ENCODE peak calls at places on chromosomes 6 and 20, in six cellular contexts. D is GM23338, F is neural progenitor cell, H is PC-3, L is hepatocyte, W is HCT116. A is an unnamed sample.

GRCh38 chr6:170367241-170367640 is 60.7 kb downstream of the FAM120B start:
- DNase-seq in F (no peak), W (no peak), D (no peak), L (no peak), H (no peak), A (no peak)

GRCh38 chr6:89132087-89132486 is 13.8 kb upstream of the PM20D2 start:
- DNase-seq in L (no peak), H (peak; percentile 1), D (no peak), W (no peak), F (no peak), A (no peak)

GRCh38 chr6:169864148-169865030 is 113.0 kb downstream of the ERMARD start:
- DNase-seq in F (no peak), D (no peak), W (no peak), H (no peak), L (no peak), A (no peak)

GRCh38 chr6:63643862-63644261 is 8.3 kb downstream of the PHF3 start:
- DNase-seq in D (peak; percentile 60), H (no peak), L (peak; percentile 9), W (no peak), F (no peak), A (peak; percentile 26)

GRCh38 chr6:160792711-160793110 is 90.7 kb downstream of the PLG start:
- DNase-seq in F (no peak), D (peak; percentile 14), W (no peak), H (peak; percentile 75), L (no peak), A (no peak)

GRCh38 chr6:151441390-151442166 is 10.3 kb downstream of the RMND1 start:
- DNase-seq in F (no peak), L (no peak), D (no peak), W (no peak), H (no peak), A (no peak)

GRCh38 chr6:87968435-87969278 is 79.0 kb upstream of the SPACA1 start:
- DNase-seq in L (peak; percentile 43), D (peak; percentile 55), H (peak; percentile 11), F (peak; percentile 47), W (no peak), A (peak; percentile 30)

GRCh38 chr6:136337606-136338005 is 48.0 kb upstream of the BCLAF1 start:
- DNase-seq in L (no peak), H (no peak), D (no peak), W (no peak), F (no peak), A (no peak)

GRCh38 chr20:45311589-45312211 is 3.6 kb upstream of the MATN4 start:
- DNase-seq in H (peak; percentile 81), D (peak; percentile 95), W (peak; percentile 47), F (peak; percentile 85), L (peak; percentile 80), A (peak; percentile 79)

GRCh38 chr20:46374383-46374782 is 32.0 kb downstream of the ELMO2 start:
- DNase-seq in D (no peak), F (no peak), L (no peak), W (no peak), H (no peak), A (no peak)

GRCh38 chr6:168670386-168670985 is 229.5 kb downstream of the SMOC2 start:
- DNase-seq in F (no peak), H (no peak), D (no peak), L (no peak), W (no peak), A (no peak)

GRCh38 chr6:109978174-109979032 is at the start of gene GPR6:
- DNase-seq in H (peak; percentile 56), W (no peak), D (peak; percentile 96), F (peak; percentile 96), L (peak; percentile 90), A (peak; percentile 64)

GRCh38 chr20:20064303-20064702 is 12.0 kb downstream of the CFAP61 start:
- DNase-seq in W (no peak), F (no peak), H (peak; percentile 12), L (no peak), D (no peak), A (peak; percentile 36)

GRCh38 chr20:45873409-45874116 is 7.5 kb upstream of the ZSWIM1 start:
- DNase-seq in F (no peak), L (no peak), D (no peak), H (peak; percentile 50), W (no peak), A (peak; percentile 23)

GRCh38 chr6:112044856-112045255 is 9.0 kb upstream of the CCN6 start:
- DNase-seq in H (no peak), W (no peak), L (no peak), F (no peak), D (no peak), A (peak; percentile 95)

GRCh38 chr6:9699890-9700289 is 715.0 kb downstream of the TFAP2A start:
- DNase-seq in F (no peak), L (no peak), H (no peak), D (no peak), W (no peak), A (peak; percentile 45)

GRCh38 chr20:54199283-54199682 is 8.6 kb upstream of the PFDN4 start:
- DNase-seq in H (no peak), D (no peak), L (no peak), W (no peak), F (no peak), A (no peak)

GRCh38 chr6:143621876-143622605 is 55.7 kb upstream of the PHACTR2 start:
- DNase-seq in W (no peak), H (no peak), L (no peak), F (no peak), D (no peak), A (peak; percentile 50)
- TF ChIP-seq EZH2phosphoT487 in W (no peak), H (no peak), L (no peak), F (no peak), D (no peak), A (no peak)

GRCh38 chr20:3248993-3249347 is 10.0 kb upstream of the SLC4A11 start:
- DNase-seq in W (no peak), F (no peak), L (no peak), D (no peak), H (no peak), A (no peak)

GRCh38 chr20:3250091-3250504 is 11.1 kb upstream of the SLC4A11 start:
- DNase-seq in W (no peak), F (peak; percentile 67), L (no peak), D (peak; percentile 95), H (peak; percentile 62), A (peak; percentile 23)

GRCh38 chr20:3247638-3248037 is 8.6 kb upstream of the SLC4A11 start:
- DNase-seq in L (no peak), F (no peak), H (no peak), D (peak; percentile 20), W (no peak), A (peak; percentile 18)

GRCh38 chr20:3246682-3247081 is 7.7 kb upstream of the SLC4A11 start:
- DNase-seq in H (no peak), L (no peak), F (no peak), W (no peak), D (no peak), A (no peak)

GRCh38 chr20:3248167-3248992 is 9.4 kb upstream of the SLC4A11 start:
- DNase-seq in D (peak; percentile 87), L (peak; percentile 39), W (no peak), H (no peak), F (peak; percentile 83), A (peak; percentile 68)
- TF ChIP-seq EZH2 in D (no peak), L (no peak), W (no peak), H (no peak), F (peak; percentile 64), A (no peak)

GRCh38 chr6:150252714-150253444 is 110.0 kb downstream of the PPP1R14C start:
- DNase-seq in W (peak; percentile 22), F (no peak), D (no peak), H (peak; percentile 42), L (peak; percentile 37), A (peak; percentile 60)
- TF ChIP-seq EZH2phosphoT487 in W (no peak), F (no peak), D (no peak), H (no peak), L (no peak), A (no peak)

GRCh38 chr20:40688129-40689099 is 622 bp downstream of the MAFB start:
- DNase-seq in D (no peak), F (peak; percentile 36), L (no peak), H (no peak), W (no peak), A (peak; percentile 43)

GRCh38 chr20:40685349-40685748 is 3.7 kb downstream of the MAFB start:
- DNase-seq in L (no peak), D (peak; percentile 6), W (no peak), H (no peak), F (no peak), A (no peak)

GRCh38 chr20:40686893-40687292 is 2.1 kb downstream of the MAFB start:
- DNase-seq in D (no peak), W (no peak), H (no peak), F (peak; percentile 43), L (no peak), A (peak; percentile 34)

GRCh38 chr20:40687384-40688128 is 1.5 kb downstream of the MAFB start:
- DNase-seq in H (no peak), L (peak; percentile 64), W (no peak), D (peak; percentile 73), F (peak; percentile 79), A (peak; percentile 69)

DNA sequence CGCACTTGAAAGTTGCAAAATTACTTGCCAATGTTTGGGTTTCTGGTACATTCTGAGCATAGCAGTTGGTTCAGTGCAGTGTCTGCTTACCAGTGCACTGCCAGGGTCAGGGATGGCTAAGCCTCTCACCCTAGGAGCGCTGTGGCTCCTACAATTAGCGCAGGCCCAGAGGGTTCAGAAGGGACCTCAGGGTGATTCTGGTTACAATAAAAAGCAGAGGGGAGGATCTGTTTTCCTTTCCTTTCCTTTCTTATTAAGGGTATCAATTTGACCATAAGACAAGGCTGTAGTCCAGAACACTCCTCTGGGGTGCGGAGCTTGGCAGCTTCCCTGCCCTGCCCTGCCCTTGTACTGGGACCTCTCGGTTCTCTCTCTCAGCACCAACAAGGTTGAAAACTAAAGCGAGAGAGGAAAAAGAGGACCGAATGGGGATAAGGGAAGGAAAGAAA is 2.6 kb downstream of the MAFB start:
- DNase-seq in D (peak; percentile 48), L (no peak), H (no peak), W (no peak), F (peak; percentile 44), A (peak; percentile 32)
- TF ChIP-seq EZH2 in D (no peak), L (no peak), H (no peak), W (no peak), F (peak; percentile 0), A (no peak)

GRCh38 chr20:43570496-43570895 is 11.7 kb downstream of the SGK2 start:
- DNase-seq in W (no peak), L (no peak), F (no peak), H (no peak), D (no peak), A (no peak)
- TF ChIP-seq EZH2phosphoT487 in W (no peak), L (no peak), F (no peak), H (no peak), D (no peak), A (no peak)

DNA sequence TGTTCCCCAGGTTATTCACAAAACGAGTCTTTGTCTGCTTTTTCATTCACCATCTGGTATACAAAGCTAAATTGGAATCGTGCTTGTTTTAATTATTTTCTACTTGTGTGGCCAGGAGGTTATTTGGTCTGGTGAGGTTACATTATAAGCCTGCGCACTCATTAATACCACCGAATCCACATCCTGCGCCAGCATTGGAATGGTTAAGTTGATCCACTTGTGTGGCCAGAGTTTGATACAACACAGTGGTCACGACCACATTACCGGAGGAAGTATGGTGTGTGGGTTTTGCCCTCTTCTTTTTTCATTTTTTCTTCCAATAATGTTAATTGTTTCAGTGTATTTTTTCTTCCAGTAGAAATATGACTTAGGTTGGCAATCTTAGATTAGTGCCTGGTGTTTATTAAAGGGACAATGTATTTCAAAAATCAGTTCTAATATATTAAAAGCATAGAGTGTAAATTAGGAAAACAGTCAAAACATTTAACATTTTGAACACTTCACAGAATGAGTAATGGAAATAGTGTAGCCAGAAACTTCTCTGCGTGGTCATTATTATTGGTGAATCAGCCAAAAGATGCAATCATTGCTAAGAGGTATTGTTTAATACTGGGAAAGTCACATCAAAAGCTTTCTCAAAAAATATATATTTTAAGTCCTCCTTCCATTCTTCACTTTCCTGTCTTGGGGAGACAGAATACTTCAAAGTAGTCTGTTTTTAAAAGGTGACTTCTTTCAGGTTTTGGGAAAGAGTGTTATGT is 84.5 kb downstream of the JARID2 start:
- DNase-seq in H (peak; percentile 28), D (no peak), W (no peak), F (no peak), L (no peak), A (peak; percentile 85)
- TF ChIP-seq EZH2 in H (no peak), D (no peak), W (no peak), F (no peak), L (peak; percentile 36), A (no peak)